ENCODE peak calls at places on chromosomes 3 and 15, in seven cellular contexts. P is SK-N-SH, O is GM23338, Y is GM12878, E is PC-3, C is fibroblast of lung, K is OCI-LY7. B is an unnamed sample. For H3K4me1, the result is how much of the 10 kb centered on the place peaks cover.

GRCh38 chr3:73718326-73719110 is 93.8 kb upstream of the PDZRN3 start:
- DNase-seq in P (no peak), O (no peak), Y (no peak), E (no peak), C (peak), K (no peak), B (no peak)

GRCh38 chr3:184259878-184260570 is 1.3 kb downstream of the CAMK2N2 start:
- DNase-seq in P (peak), O (peak), Y (no peak), E (peak), C (peak), K (no peak), B (peak)

GRCh38 chr3:140292154-140292553 is 357.2 kb downstream of the CLSTN2 start:
- DNase-seq in P (no peak), O (no peak), Y (no peak), E (peak), C (peak), K (no peak), B (no peak)

GRCh38 chr3:107431048-107431297 is 53.7 kb downstream of the CCDC54 start:
- DNase-seq in P (no peak), O (peak), Y (no peak), E (no peak), C (no peak), K (no peak), B (peak)

GRCh38 chr15:81304226-81304625 is 19.7 kb downstream of the STARD5 start:
- DNase-seq in P (no peak), O (no peak), Y (no peak), E (no peak), C (peak), K (no peak), B (peak)

GRCh38 chr3:188546835-188547670 is 393.1 kb downstream of the LPP start:
- DNase-seq in P (no peak), O (no peak), Y (no peak), E (peak), C (peak), K (no peak), B (no peak)

GRCh38 chr3:9067352-9067975 is 104.2 kb upstream of the RAD18 start:
- DNase-seq in P (peak), O (peak), Y (peak), E (peak), C (peak), K (peak), B (peak)

GRCh38 chr3:45552031-45552772 is 42.3 kb upstream of the LIMD1 start:
- DNase-seq in P (no peak), O (no peak), Y (no peak), E (no peak), C (no peak), K (no peak), B (no peak)

GRCh38 chr3:125245521-125245920 is 33.0 kb upstream of the SLC12A8 start:
- DNase-seq in P (no peak), O (no peak), Y (no peak), E (no peak), C (peak), K (no peak), B (peak)

GRCh38 chr3:153591566-153592221 is 429.7 kb downstream of the RAP2B start:
- DNase-seq in P (no peak), O (no peak), Y (no peak), E (peak), C (peak), K (no peak), B (no peak)

GRCh38 chr3:188126271-188126670 is 27.7 kb upstream of the LPP start:
- DNase-seq in P (no peak), O (no peak), Y (no peak), E (no peak), C (peak), K (no peak), B (peak)

GRCh38 chr15:36428102-36428845 is 151.2 kb upstream of the CDIN1 start:
- DNase-seq in P (no peak), O (no peak), Y (no peak), E (peak), C (peak), K (no peak), B (peak)

GRCh38 chr15:36426696-36427095 is 152.7 kb upstream of the CDIN1 start:
- DNase-seq in P (no peak), O (no peak), Y (no peak), E (no peak), C (no peak), K (no peak), B (no peak)

DNA sequence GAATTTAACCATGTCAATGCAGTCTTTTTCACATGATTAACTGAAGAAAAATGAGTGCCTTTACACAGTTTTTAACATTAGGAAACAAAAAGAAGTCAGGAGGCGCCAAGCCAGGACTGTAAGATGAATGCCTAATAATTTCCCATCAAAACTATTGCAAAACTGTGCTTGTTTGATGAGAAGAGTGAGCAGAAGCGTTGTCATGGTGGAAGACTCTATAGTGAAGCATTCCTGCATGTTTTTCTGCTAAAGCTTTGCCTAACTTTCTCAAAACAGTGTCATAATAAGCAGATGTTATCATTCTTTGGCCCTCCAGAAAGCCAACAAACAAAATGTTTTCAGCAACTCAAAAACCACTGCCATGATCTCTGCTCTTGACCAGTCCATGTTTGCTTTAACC is 156.8 kb upstream of the CDIN1 start:
- DNase-seq in P (no peak), O (no peak), Y (no peak), E (no peak), C (no peak), K (no peak), B (no peak)
- H2AFZ ChIP-seq in P (no peak), O (no peak), Y (no peak), E (no peak), C (no peak), K (no peak), B (no peak)

DNA sequence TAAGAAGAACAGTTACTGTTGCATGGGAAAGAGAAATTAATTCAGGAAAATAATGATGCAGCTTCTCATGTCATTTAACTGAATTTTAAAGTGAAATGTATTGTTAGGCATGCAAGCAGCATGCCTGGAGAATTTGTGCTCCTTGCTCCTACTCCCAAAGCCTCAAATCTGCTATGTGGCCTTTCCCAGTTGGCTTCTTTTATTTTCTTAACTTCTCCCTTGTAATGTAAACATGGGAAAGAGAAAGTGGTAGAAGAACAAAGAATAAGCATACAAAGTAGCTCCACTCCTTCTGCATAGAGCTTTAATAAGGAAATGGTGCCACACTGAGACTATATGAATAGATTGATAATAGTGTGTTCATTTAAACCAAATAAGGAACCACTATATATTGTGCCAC is 100.0 kb downstream of the VGLL3 start:
- DNase-seq in P (no peak), O (peak), Y (no peak), E (no peak), C (no peak), K (no peak), B (no peak)
- H3K4me1 ChIP-seq in P (under half), O (under half), Y (under half), E (under half), C (under half), K (under half), B (under half)

GRCh38 chr3:142586803-142587406 is 8.4 kb upstream of the ATR start:
- DNase-seq in P (peak), O (peak), Y (no peak), E (peak), C (peak), K (peak), B (no peak)
- TF ChIP-seq CTCF in P (peak), O (peak), Y (peak), E (peak), C (peak), K (peak), B (peak)

GRCh38 chr3:156149781-156150375 is 29.5 kb downstream of the KCNAB1 start:
- DNase-seq in P (no peak), O (no peak), Y (no peak), E (no peak), C (peak), K (no peak), B (no peak)

GRCh38 chr3:156150434-156151066 is 30.2 kb downstream of the KCNAB1 start:
- DNase-seq in P (peak), O (peak), Y (no peak), E (peak), C (peak), K (peak), B (peak)

GRCh38 chr3:156151824-156152428 is 31.5 kb downstream of the KCNAB1 start:
- DNase-seq in P (peak), O (peak), Y (no peak), E (peak), C (peak), K (peak), B (peak)

GRCh38 chr3:156148345-156148945 is 28.1 kb downstream of the KCNAB1 start:
- DNase-seq in P (no peak), O (no peak), Y (no peak), E (no peak), C (no peak), K (no peak), B (no peak)

GRCh38 chr3:156148946-156149348 is 28.6 kb downstream of the KCNAB1 start:
- DNase-seq in P (no peak), O (no peak), Y (no peak), E (no peak), C (peak), K (no peak), B (no peak)
- H2AFZ ChIP-seq in P (no peak), O (peak), Y (no peak), E (no peak), C (peak), K (no peak), B (peak)

GRCh38 chr15:101122806-101123205 is 129.0 kb downstream of the CHSY1 start:
- DNase-seq in P (no peak), O (no peak), Y (no peak), E (no peak), C (no peak), K (no peak), B (no peak)

GRCh38 chr15:101120473-101120872 is 131.4 kb downstream of the CHSY1 start:
- DNase-seq in P (no peak), O (no peak), Y (no peak), E (no peak), C (no peak), K (no peak), B (no peak)

GRCh38 chr15:101122266-101122665 is 129.6 kb downstream of the CHSY1 start:
- DNase-seq in P (no peak), O (no peak), Y (no peak), E (no peak), C (no peak), K (no peak), B (peak)

GRCh38 chr15:101120961-101121360 is 130.9 kb downstream of the CHSY1 start:
- DNase-seq in P (peak), O (no peak), Y (no peak), E (no peak), C (no peak), K (no peak), B (peak)

GRCh38 chr15:101121511-101122090 is 130.2 kb downstream of the CHSY1 start:
- DNase-seq in P (peak), O (peak), Y (no peak), E (peak), C (peak), K (peak), B (peak)
- H3K4me1 ChIP-seq in P (under half), O (under half), Y (under half), E (under half), C (under half), K (under half), B (under half)

GRCh38 chr3:10392244-10392643 is 71.3 kb upstream of the SEC13 start:
- DNase-seq in P (no peak), O (peak), Y (no peak), E (no peak), C (no peak), K (peak), B (no peak)
- TF ChIP-seq CTCF in P (no peak), O (peak), Y (no peak), E (no peak), C (no peak), K (peak), B (peak)